ENCODE peak calls at places on chromosomes 16 and 17, in nine cellular contexts. N, U, T, A, Z, B, J, R and W are unnamed samples.

GRCh38 chr16:1078579-1079021 is 6.1 kb downstream of the SSTR5 start:
- DNase-seq in N (no peak), U (no peak), T (no peak), A (peak), Z (peak), B (peak), J (no peak), R (no peak), W (no peak)

GRCh38 chr17:8629371-8630226 is 926 bp downstream of the MYH10 start:
- DNase-seq in N (no peak), U (peak), T (peak), A (no peak), Z (peak), B (peak), J (no peak), R (no peak), W (peak)

GRCh38 chr16:11401161-11402050 is 56.1 kb downstream of the RMI2 start:
- DNase-seq in N (no peak), U (peak), T (no peak), A (peak), Z (peak), B (no peak), J (no peak), R (no peak), W (no peak)

GRCh38 chr17:36463916-36464764 is 22.3 kb upstream of the ZNHIT3 start:
- DNase-seq in N (peak), U (peak), T (peak), A (no peak), Z (no peak), B (peak), J (peak), R (no peak), W (peak)

GRCh38 chr16:185213-185612 is 5.0 kb downstream of the HBQ1 start:
- DNase-seq in N (no peak), U (no peak), T (no peak), A (no peak), Z (no peak), B (no peak), J (no peak), R (no peak), W (no peak)

GRCh38 chr17:40458851-40459482 is 15.7 kb downstream of the IGFBP4 start:
- DNase-seq in N (no peak), U (no peak), T (no peak), A (no peak), Z (no peak), B (peak), J (no peak), R (no peak), W (no peak)

GRCh38 chr16:2896480-2897010 is 13.5 kb downstream of the FLYWCH2 start:
- DNase-seq in N (no peak), U (no peak), T (no peak), A (no peak), Z (no peak), B (no peak), J (no peak), R (no peak), W (no peak)

GRCh38 chr17:77453613-77454559 is 313.1 kb downstream of the SEC14L1 start:
- DNase-seq in N (peak), U (no peak), T (peak), A (no peak), Z (peak), B (no peak), J (peak), R (peak), W (no peak)

GRCh38 chr17:32327911-32328310 is 14.1 kb downstream of the C17orf75 start:
- DNase-seq in N (no peak), U (no peak), T (no peak), A (no peak), Z (no peak), B (no peak), J (no peak), R (no peak), W (no peak)

GRCh38 chr16:10862432-10862831 is 14.6 kb upstream of the CIITA start:
- DNase-seq in N (no peak), U (no peak), T (no peak), A (no peak), Z (no peak), B (peak), J (no peak), R (peak), W (peak)

GRCh38 chr17:68868708-68869107 is 86.5 kb downstream of the ABCA8 start:
- DNase-seq in N (no peak), U (no peak), T (no peak), A (no peak), Z (peak), B (peak), J (no peak), R (no peak), W (no peak)

GRCh38 chr17:19744922-19745757 is 3.0 kb downstream of the ALDH3A1 start:
- DNase-seq in N (peak), U (peak), T (peak), A (peak), Z (peak), B (peak), J (no peak), R (peak), W (peak)

GRCh38 chr17:41428591-41429326 is 4.4 kb upstream of the KRT37 start:
- DNase-seq in N (no peak), U (no peak), T (no peak), A (no peak), Z (no peak), B (peak), J (no peak), R (no peak), W (peak)

GRCh38 chr16:23408242-23409201 is 44.5 kb downstream of the COG7 start:
- DNase-seq in N (no peak), U (peak), T (no peak), A (peak), Z (peak), B (peak), J (no peak), R (no peak), W (peak)

GRCh38 chr17:65537845-65538678 is 23.4 kb downstream of the AXIN2 start:
- DNase-seq in N (no peak), U (no peak), T (peak), A (no peak), Z (no peak), B (peak), J (no peak), R (no peak), W (no peak)

GRCh38 chr17:31654936-31655335 is 204.1 kb downstream of the COPRS start:
- DNase-seq in N (peak), U (no peak), T (no peak), A (no peak), Z (no peak), B (no peak), J (peak), R (no peak), W (no peak)

GRCh38 chr17:65674246-65675045 is 113.0 kb upstream of the AXIN2 start:
- DNase-seq in N (no peak), U (no peak), T (no peak), A (no peak), Z (no peak), B (no peak), J (no peak), R (no peak), W (no peak)

GRCh38 chr16:75097941-75098897 is 18.4 kb downstream of the LDHD start:
- DNase-seq in N (peak), U (no peak), T (peak), A (no peak), Z (no peak), B (no peak), J (peak), R (no peak), W (no peak)

GRCh38 chr17:39635614-39636176 is 1.2 kb upstream of the STARD3 start:
- DNase-seq in N (no peak), U (no peak), T (no peak), A (no peak), Z (no peak), B (no peak), J (no peak), R (no peak), W (no peak)

GRCh38 chr16:49440156-49441065 is 66.8 kb downstream of the C16orf78 start:
- DNase-seq in N (no peak), U (no peak), T (no peak), A (no peak), Z (peak), B (no peak), J (no peak), R (no peak), W (no peak)

GRCh38 chr17:42179911-42180410 is 981 bp downstream of the KCNH4 start:
- DNase-seq in N (peak), U (peak), T (peak), A (peak), Z (peak), B (peak), J (no peak), R (no peak), W (no peak)

GRCh38 chr16:66562986-66563385 is 3.3 kb upstream of the CMTM1 start:
- DNase-seq in N (no peak), U (no peak), T (no peak), A (no peak), Z (no peak), B (no peak), J (peak), R (no peak), W (no peak)

GRCh38 chr17:28405632-28406477 is at the start of gene SLC46A1:
- DNase-seq in N (no peak), U (peak), T (peak), A (peak), Z (peak), B (peak), J (no peak), R (no peak), W (no peak)

GRCh38 chr17:38730526-38731379 is 612 bp downstream of the CISD3 start:
- DNase-seq in N (no peak), U (peak), T (peak), A (peak), Z (peak), B (peak), J (no peak), R (peak), W (peak)

GRCh38 chr17:50365649-50366393 is 7.2 kb downstream of the MRPL27 start:
- DNase-seq in N (no peak), U (no peak), T (no peak), A (no peak), Z (peak), B (no peak), J (no peak), R (no peak), W (no peak)

GRCh38 chr16:73131153-73131862 is 83.4 kb upstream of the ZFHX3 start:
- DNase-seq in N (no peak), U (no peak), T (no peak), A (no peak), Z (no peak), B (no peak), J (no peak), R (no peak), W (no peak)

GRCh38 chr16:50802958-50803357 is 61.1 kb downstream of the CYLD start:
- DNase-seq in N (no peak), U (no peak), T (no peak), A (no peak), Z (no peak), B (no peak), J (no peak), R (no peak), W (no peak)